ENCODE peak calls at places on chromosomes 11 and 22, in eight cellular contexts. Q is NB4; P is PC-3; W is astrocyte of the cerebellum; F is skeletal muscle cell; L is colonic mucosa; D is CD8-positive, alpha-beta memory T cell; O is fibroblast of lung. R is an unnamed sample.

GRCh38 chr11:117094776-117095175 is 3.5 kb downstream of the SIK3 start:
- DNase-seq in Q (no peak), P (peak), W (peak), F (no peak), L (no peak), D (no peak), O (peak), R (no peak)

GRCh38 chr22:45334528-45334927 is 24.8 kb downstream of the FAM118A start:
- DNase-seq in Q (no peak), P (no peak), W (no peak), F (no peak), L (no peak), D (no peak), O (no peak), R (no peak)

GRCh38 chr11:8066036-8066910 is 14.7 kb upstream of the TUB start:
- DNase-seq in Q (no peak), P (no peak), W (no peak), F (no peak), L (peak), D (no peak), O (peak), R (no peak)

GRCh38 chr11:62610814-62611704 is 1.5 kb downstream of the EML3 start:
- DNase-seq in Q (no peak), P (no peak), W (no peak), F (no peak), L (no peak), D (no peak), O (no peak), R (no peak)

GRCh38 chr22:50670513-50670912 is 2.1 kb upstream of the SHANK3 start:
- DNase-seq in Q (no peak), P (no peak), W (no peak), F (no peak), L (no peak), D (no peak), O (no peak), R (no peak)

GRCh38 chr11:57781529-57781943 is 19.9 kb downstream of the CTNND1 start:
- DNase-seq in Q (no peak), P (peak), W (no peak), F (no peak), L (peak), D (no peak), O (no peak), R (no peak)

GRCh38 chr11:61482513-61482912 is 26.0 kb upstream of the LRRC10B start:
- DNase-seq in Q (peak), P (peak), W (no peak), F (no peak), L (no peak), D (no peak), O (no peak), R (no peak)

GRCh38 chr22:21642584-21643448 is 714 bp downstream of the SDF2L1 start:
- DNase-seq in Q (peak), P (peak), W (no peak), F (no peak), L (peak), D (peak), O (peak), R (peak)

GRCh38 chr11:41868606-41869005 is 409.2 kb upstream of the LRRC4C start:
- DNase-seq in Q (no peak), P (peak), W (no peak), F (no peak), L (no peak), D (no peak), O (no peak), R (no peak)

GRCh38 chr11:57425565-57426438 is 1.1 kb downstream of the SLC43A3 start:
- DNase-seq in Q (peak), P (no peak), W (no peak), F (no peak), L (peak), D (no peak), O (peak), R (no peak)

GRCh38 chr11:128399186-128399585 is 188.2 kb downstream of the ETS1 start:
- DNase-seq in Q (peak), P (peak), W (no peak), F (peak), L (no peak), D (no peak), O (peak), R (no peak)

GRCh38 chr11:2774173-2775082 is 74.6 kb upstream of the KCNQ1OT1 start:
- DNase-seq in Q (no peak), P (no peak), W (no peak), F (no peak), L (peak), D (no peak), O (no peak), R (no peak)

GRCh38 chr11:120413480-120413879 is 77.3 kb downstream of the ARHGEF12 start:
- DNase-seq in Q (no peak), P (peak), W (peak), F (peak), L (no peak), D (no peak), O (peak), R (no peak)

GRCh38 chr11:67581469-67581868 is 2.1 kb upstream of the GSTP1 start:
- DNase-seq in Q (no peak), P (no peak), W (no peak), F (no peak), L (peak), D (no peak), O (no peak), R (no peak)

GRCh38 chr11:67438121-67438902 is 830 bp upstream of the PTPRCAP start:
- DNase-seq in Q (peak), P (no peak), W (no peak), F (no peak), L (no peak), D (peak), O (no peak), R (peak)

GRCh38 chr11:61919841-61920631 is 2.7 kb upstream of the RAB3IL1 start:
- DNase-seq in Q (no peak), P (no peak), W (no peak), F (no peak), L (no peak), D (no peak), O (no peak), R (no peak)

GRCh38 chr22:50123119-50123518 is 33.3 kb downstream of the MOV10L1 start:
- DNase-seq in Q (no peak), P (no peak), W (no peak), F (no peak), L (no peak), D (no peak), O (no peak), R (no peak)

GRCh38 chr11:133941546-133941945 is 15.2 kb downstream of the IGSF9B start:
- DNase-seq in Q (no peak), P (no peak), W (no peak), F (no peak), L (no peak), D (no peak), O (no peak), R (no peak)

GRCh38 chr11:130561441-130561881 is 113.0 kb downstream of the ADAMTS15 start:
- DNase-seq in Q (no peak), P (peak), W (no peak), F (no peak), L (no peak), D (no peak), O (peak), R (no peak)

GRCh38 chr22:42282943-42283287 is 12.5 kb upstream of the TCF20 start:
- DNase-seq in Q (no peak), P (no peak), W (no peak), F (no peak), L (no peak), D (no peak), O (no peak), R (no peak)
- H3K4me3 ChIP-seq in Q (no peak), P (no peak), W (peak), F (peak), L (peak), D (no peak), O (peak), R (no peak)

GRCh38 chr11:126703661-126704060 is 296.9 kb downstream of the KIRREL3 start:
- DNase-seq in Q (no peak), P (no peak), W (no peak), F (no peak), L (no peak), D (no peak), O (peak), R (no peak)

GRCh38 chr11:126704144-126704543 is 296.4 kb downstream of the KIRREL3 start:
- DNase-seq in Q (no peak), P (no peak), W (no peak), F (no peak), L (no peak), D (no peak), O (no peak), R (no peak)

GRCh38 chr11:126701555-126701897 is 299.0 kb downstream of the KIRREL3 start:
- DNase-seq in Q (no peak), P (no peak), W (no peak), F (no peak), L (no peak), D (no peak), O (no peak), R (no peak)

GRCh38 chr11:126702165-126702738 is 298.3 kb downstream of the KIRREL3 start:
- DNase-seq in Q (no peak), P (no peak), W (no peak), F (no peak), L (no peak), D (no peak), O (no peak), R (no peak)

GRCh38 chr11:126702987-126703386 is 297.6 kb downstream of the KIRREL3 start:
- DNase-seq in Q (no peak), P (no peak), W (no peak), F (no peak), L (no peak), D (no peak), O (peak), R (no peak)
- H3K4me3 ChIP-seq in Q (no peak), P (no peak), W (no peak), F (no peak), L (no peak), D (no peak), O (no peak), R (no peak)

GRCh38 chr22:22938672-22939536 is 51.3 kb downstream of the IGLL5 start:
- DNase-seq in Q (no peak), P (no peak), W (no peak), F (no peak), L (no peak), D (no peak), O (no peak), R (no peak)
- H3K4me3 ChIP-seq in Q (no peak), P (no peak), W (no peak), F (no peak), L (no peak), D (no peak), O (no peak), R (no peak)

GRCh38 chr11:77412814-77413213 is 61.1 kb downstream of the PAK1 start:
- DNase-seq in Q (no peak), P (no peak), W (no peak), F (no peak), L (no peak), D (no peak), O (no peak), R (no peak)

GRCh38 chr11:77411717-77412441 is 62.0 kb downstream of the PAK1 start:
- DNase-seq in Q (peak), P (peak), W (peak), F (peak), L (peak), D (peak), O (peak), R (peak)

GRCh38 chr11:77409046-77409445 is 64.8 kb downstream of the PAK1 start:
- DNase-seq in Q (no peak), P (no peak), W (no peak), F (no peak), L (no peak), D (no peak), O (no peak), R (no peak)

GRCh38 chr11:77411238-77411637 is 62.7 kb downstream of the PAK1 start:
- DNase-seq in Q (peak), P (no peak), W (no peak), F (no peak), L (peak), D (peak), O (peak), R (no peak)

GRCh38 chr11:77410076-77410827 is 63.6 kb downstream of the PAK1 start:
- DNase-seq in Q (peak), P (no peak), W (no peak), F (no peak), L (no peak), D (no peak), O (no peak), R (no peak)
- H3K4me3 ChIP-seq in Q (no peak), P (no peak), W (no peak), F (no peak), L (no peak), D (no peak), O (peak), R (no peak)

DNA sequence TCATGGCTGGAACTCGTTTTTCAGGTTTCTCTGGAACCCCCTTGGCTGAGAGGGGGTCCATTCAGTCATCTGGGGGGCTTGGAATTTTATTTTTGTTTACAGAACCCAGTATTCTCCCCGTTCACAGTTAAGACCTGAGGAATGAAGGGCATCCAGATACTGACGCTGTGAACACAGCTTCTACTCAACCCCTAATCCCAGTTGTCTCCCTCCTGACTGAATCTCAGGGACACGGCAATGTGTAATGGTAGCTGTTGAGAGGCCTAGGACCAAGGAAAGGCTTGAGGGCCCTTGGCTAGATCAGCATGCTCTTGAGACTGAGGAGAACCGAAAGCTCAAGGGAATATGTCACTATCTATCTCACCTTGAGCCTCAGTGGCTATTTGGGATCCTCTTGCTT is 113.6 kb downstream of the SWAP70 start:
- DNase-seq in Q (no peak), P (no peak), W (no peak), F (no peak), L (no peak), D (no peak), O (no peak), R (no peak)
- H3K4me3 ChIP-seq in Q (no peak), P (no peak), W (no peak), F (no peak), L (no peak), D (no peak), O (peak), R (no peak)

GRCh38 chr11:829116-829945 is 1.6 kb downstream of the CRACR2B start:
- DNase-seq in Q (no peak), P (no peak), W (no peak), F (no peak), L (peak), D (no peak), O (no peak), R (no peak)
- H3K4me3 ChIP-seq in Q (no peak), P (no peak), W (peak), F (peak), L (peak), D (peak), O (peak), R (no peak)

DNA sequence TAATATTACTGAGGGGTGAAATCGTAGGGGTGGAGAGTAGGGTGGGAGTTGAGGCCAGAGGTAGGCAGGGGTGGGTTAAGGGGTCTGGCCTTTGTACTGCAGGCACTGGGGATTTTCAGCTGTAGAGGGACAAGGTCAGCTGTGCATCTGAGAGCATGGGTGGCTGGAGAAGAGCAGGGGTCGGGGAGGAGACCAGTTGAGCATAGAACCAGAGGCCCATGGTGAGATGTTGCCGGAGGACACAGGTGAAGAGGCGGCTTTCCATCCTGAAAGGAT is 12.1 kb upstream of the CELSR1 start:
- DNase-seq in Q (no peak), P (no peak), W (no peak), F (no peak), L (no peak), D (no peak), O (no peak), R (no peak)
- H3K4me3 ChIP-seq in Q (no peak), P (no peak), W (no peak), F (no peak), L (no peak), D (no peak), O (no peak), R (no peak)

DNA sequence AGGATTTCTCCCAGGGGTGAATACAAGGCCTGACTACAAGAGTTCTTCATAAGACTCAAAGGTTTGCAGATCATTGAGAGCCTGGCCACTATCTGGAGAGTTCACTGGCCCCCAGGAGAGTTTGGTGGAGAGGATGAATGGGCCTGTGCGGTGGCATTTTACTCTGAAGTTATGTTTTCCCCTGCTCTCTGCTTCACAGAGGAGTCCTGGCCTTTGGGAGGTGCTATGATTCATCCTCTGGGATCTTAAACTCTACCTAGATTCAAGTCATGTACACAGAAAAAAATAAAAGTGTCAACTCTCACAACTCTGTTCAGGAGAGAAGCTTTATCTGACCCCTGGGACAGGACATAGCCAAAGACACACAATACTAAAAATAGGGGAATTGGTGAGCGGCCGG is 159.1 kb upstream of the CARD18 start:
- DNase-seq in Q (no peak), P (peak), W (no peak), F (no peak), L (no peak), D (no peak), O (peak), R (no peak)
- H3K4me3 ChIP-seq in Q (no peak), P (no peak), W (no peak), F (no peak), L (no peak), D (no peak), O (no peak), R (no peak)

DNA sequence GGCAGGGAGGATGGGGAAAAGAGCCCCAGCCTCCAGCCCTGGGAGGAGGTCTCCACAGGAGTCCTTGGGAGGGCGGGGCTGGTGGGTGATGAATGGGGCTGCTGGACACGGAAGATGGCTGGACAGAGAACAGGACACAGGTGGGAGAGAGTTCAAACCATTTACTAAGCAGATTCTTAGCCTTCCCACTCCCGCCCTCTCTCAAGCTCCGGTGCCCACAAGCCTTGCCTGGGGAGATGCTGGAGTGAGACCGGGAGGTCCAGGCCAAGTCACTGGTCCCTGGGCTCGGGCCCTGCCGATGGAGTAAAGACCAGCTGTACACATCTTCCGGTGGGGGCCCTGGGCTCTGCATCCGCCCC is 1.4 kb downstream of the CLDN5 start:
- DNase-seq in Q (no peak), P (no peak), W (no peak), F (no peak), L (no peak), D (no peak), O (no peak), R (no peak)
- H3K4me3 ChIP-seq in Q (no peak), P (no peak), W (peak), F (peak), L (peak), D (no peak), O (peak), R (no peak)